ENCODE peak calls at places on chromosomes 13 and 19, in ten cellular contexts. One of them, this sample, is unnamed.

GRCh38 chr19:2081873-2082810 is 14.0 kb downstream of the MOB3A start:
- DNase-seq in A549: no peak
- DNase-seq in IMR-90: no peak
- DNase-seq in uterus: no peak
- DNase-seq in gastrocnemius medialis: no peak
- DNase-seq in H1: no peak
- DNase-seq in thyroid gland: no peak
- DNase-seq in GM12878: no peak
- DNase-seq in adrenal gland: no peak
- DNase-seq in ovary: no peak
- DNase-seq in this sample: no peak

GRCh38 chr19:16447015-16447384 is 24.8 kb downstream of the EPS15L1 start:
- DNase-seq in A549: no peak
- DNase-seq in IMR-90: peak
- DNase-seq in uterus: peak
- DNase-seq in gastrocnemius medialis: peak
- DNase-seq in H1: no peak
- DNase-seq in thyroid gland: peak
- DNase-seq in GM12878: peak
- DNase-seq in adrenal gland: peak
- DNase-seq in ovary: peak
- DNase-seq in this sample: peak

GRCh38 chr13:97855570-97855970 is 97.9 kb upstream of the IPO5 start:
- DNase-seq in A549: peak
- DNase-seq in IMR-90: peak
- DNase-seq in uterus: peak
- DNase-seq in gastrocnemius medialis: no peak
- DNase-seq in H1: no peak
- DNase-seq in thyroid gland: peak
- DNase-seq in GM12878: peak
- DNase-seq in adrenal gland: peak
- DNase-seq in ovary: no peak
- DNase-seq in this sample: peak

GRCh38 chr19:55241143-55241934 is 12.8 kb upstream of the TMEM86B start:
- DNase-seq in A549: no peak
- DNase-seq in IMR-90: no peak
- DNase-seq in uterus: no peak
- DNase-seq in gastrocnemius medialis: no peak
- DNase-seq in H1: no peak
- DNase-seq in thyroid gland: no peak
- DNase-seq in GM12878: no peak
- DNase-seq in adrenal gland: peak
- DNase-seq in ovary: no peak
- DNase-seq in this sample: peak

GRCh38 chr13:88622362-88622973 is 951.3 kb downstream of the SLITRK5 start:
- DNase-seq in A549: no peak
- DNase-seq in IMR-90: no peak
- DNase-seq in uterus: no peak
- DNase-seq in gastrocnemius medialis: no peak
- DNase-seq in H1: no peak
- DNase-seq in thyroid gland: no peak
- DNase-seq in GM12878: no peak
- DNase-seq in adrenal gland: no peak
- DNase-seq in ovary: no peak
- DNase-seq in this sample: no peak

GRCh38 chr19:13078897-13079541 is 23.6 kb downstream of the LYL1 start:
- DNase-seq in A549: no peak
- DNase-seq in IMR-90: no peak
- DNase-seq in uterus: peak
- DNase-seq in gastrocnemius medialis: peak
- DNase-seq in H1: no peak
- DNase-seq in thyroid gland: peak
- DNase-seq in GM12878: no peak
- DNase-seq in adrenal gland: no peak
- DNase-seq in ovary: peak
- DNase-seq in this sample: no peak

GRCh38 chr19:15297416-15298224 is 34.7 kb downstream of the BRD4 start:
- DNase-seq in A549: peak
- DNase-seq in IMR-90: peak
- DNase-seq in uterus: no peak
- DNase-seq in gastrocnemius medialis: no peak
- DNase-seq in H1: no peak
- DNase-seq in thyroid gland: no peak
- DNase-seq in GM12878: no peak
- DNase-seq in adrenal gland: peak
- DNase-seq in ovary: no peak
- DNase-seq in this sample: no peak

GRCh38 chr19:13029893-13030292 is 34.6 kb downstream of the NFIX start:
- DNase-seq in A549: no peak
- DNase-seq in IMR-90: no peak
- DNase-seq in uterus: no peak
- DNase-seq in gastrocnemius medialis: no peak
- DNase-seq in H1: peak
- DNase-seq in thyroid gland: no peak
- DNase-seq in GM12878: no peak
- DNase-seq in adrenal gland: no peak
- DNase-seq in ovary: no peak
- DNase-seq in this sample: no peak

GRCh38 chr19:29292146-29292545 is 79.2 kb upstream of the UQCRFS1 start:
- DNase-seq in A549: no peak
- DNase-seq in IMR-90: no peak
- DNase-seq in uterus: no peak
- DNase-seq in gastrocnemius medialis: no peak
- DNase-seq in H1: no peak
- DNase-seq in thyroid gland: no peak
- DNase-seq in GM12878: no peak
- DNase-seq in adrenal gland: no peak
- DNase-seq in ovary: no peak
- DNase-seq in this sample: no peak

GRCh38 chr13:35768126-35768525 is 291.6 kb upstream of the MAB21L1 start:
- DNase-seq in A549: no peak
- DNase-seq in IMR-90: no peak
- DNase-seq in uterus: no peak
- DNase-seq in gastrocnemius medialis: no peak
- DNase-seq in H1: no peak
- DNase-seq in thyroid gland: no peak
- DNase-seq in GM12878: no peak
- DNase-seq in adrenal gland: no peak
- DNase-seq in ovary: no peak
- DNase-seq in this sample: no peak

GRCh38 chr19:14515501-14516047 is 2.6 kb downstream of the DNAJB1 start:
- DNase-seq in A549: no peak
- DNase-seq in IMR-90: peak
- DNase-seq in uterus: no peak
- DNase-seq in gastrocnemius medialis: no peak
- DNase-seq in H1: no peak
- DNase-seq in thyroid gland: no peak
- DNase-seq in GM12878: no peak
- DNase-seq in adrenal gland: no peak
- DNase-seq in ovary: no peak
- DNase-seq in this sample: no peak

GRCh38 chr13:80000679-80001509 is 340.0 kb downstream of the SPRY2 start:
- DNase-seq in A549: no peak
- DNase-seq in IMR-90: no peak
- DNase-seq in uterus: no peak
- DNase-seq in gastrocnemius medialis: no peak
- DNase-seq in H1: no peak
- DNase-seq in thyroid gland: no peak
- DNase-seq in GM12878: no peak
- DNase-seq in adrenal gland: no peak
- DNase-seq in ovary: no peak
- DNase-seq in this sample: no peak

GRCh38 chr19:36113895-36114762 is 546 bp downstream of the POLR2I start:
- DNase-seq in A549: peak
- DNase-seq in IMR-90: peak
- DNase-seq in uterus: no peak
- DNase-seq in gastrocnemius medialis: no peak
- DNase-seq in H1: peak
- DNase-seq in thyroid gland: peak
- DNase-seq in GM12878: no peak
- DNase-seq in adrenal gland: peak
- DNase-seq in ovary: peak
- DNase-seq in this sample: no peak

GRCh38 chr19:58047672-58048071 is 11.4 kb upstream of the ZNF135 start:
- DNase-seq in A549: no peak
- DNase-seq in IMR-90: no peak
- DNase-seq in uterus: no peak
- DNase-seq in gastrocnemius medialis: no peak
- DNase-seq in H1: no peak
- DNase-seq in thyroid gland: no peak
- DNase-seq in GM12878: no peak
- DNase-seq in adrenal gland: no peak
- DNase-seq in ovary: no peak
- DNase-seq in this sample: no peak

GRCh38 chr19:31668916-31669315 is 319.7 kb upstream of the TSHZ3 start:
- DNase-seq in A549: no peak
- DNase-seq in IMR-90: peak
- DNase-seq in uterus: no peak
- DNase-seq in gastrocnemius medialis: no peak
- DNase-seq in H1: no peak
- DNase-seq in thyroid gland: no peak
- DNase-seq in GM12878: no peak
- DNase-seq in adrenal gland: no peak
- DNase-seq in ovary: no peak
- DNase-seq in this sample: no peak

GRCh38 chr19:799076-799881 is 2.0 kb downstream of the PTBP1 start:
- DNase-seq in A549: no peak
- DNase-seq in IMR-90: peak
- DNase-seq in uterus: no peak
- DNase-seq in gastrocnemius medialis: no peak
- DNase-seq in H1: peak
- DNase-seq in thyroid gland: peak
- DNase-seq in GM12878: no peak
- DNase-seq in adrenal gland: peak
- DNase-seq in ovary: peak
- DNase-seq in this sample: no peak
- TF ChIP-seq CTCF in A549: peak
- TF ChIP-seq CTCF in IMR-90: peak
- TF ChIP-seq CTCF in uterus: no peak
- TF ChIP-seq CTCF in gastrocnemius medialis: no peak
- TF ChIP-seq CTCF in H1: peak
- TF ChIP-seq CTCF in thyroid gland: peak
- TF ChIP-seq CTCF in GM12878: no peak
- TF ChIP-seq CTCF in adrenal gland: no peak
- TF ChIP-seq CTCF in ovary: no peak
- TF ChIP-seq CTCF in this sample: peak

GRCh38 chr19:4115050-4115817 is 8.7 kb downstream of the MAP2K2 start:
- DNase-seq in A549: no peak
- DNase-seq in IMR-90: no peak
- DNase-seq in uterus: no peak
- DNase-seq in gastrocnemius medialis: no peak
- DNase-seq in H1: no peak
- DNase-seq in thyroid gland: no peak
- DNase-seq in GM12878: peak
- DNase-seq in adrenal gland: peak
- DNase-seq in ovary: no peak
- DNase-seq in this sample: no peak
- TF ChIP-seq POLR2A in A549: no peak
- TF ChIP-seq POLR2A in IMR-90: no peak
- TF ChIP-seq POLR2A in uterus: no peak
- TF ChIP-seq POLR2A in gastrocnemius medialis: no peak
- TF ChIP-seq POLR2A in H1: no peak
- TF ChIP-seq POLR2A in thyroid gland: no peak
- TF ChIP-seq POLR2A in GM12878: no peak
- TF ChIP-seq POLR2A in adrenal gland: no peak
- TF ChIP-seq POLR2A in ovary: no peak
- TF ChIP-seq POLR2A in this sample: no peak

GRCh38 chr19:10767726-10768125 is 49.8 kb downstream of the DNM2 start:
- DNase-seq in A549: no peak
- DNase-seq in IMR-90: no peak
- DNase-seq in uterus: no peak
- DNase-seq in gastrocnemius medialis: no peak
- DNase-seq in H1: no peak
- DNase-seq in thyroid gland: no peak
- DNase-seq in GM12878: no peak
- DNase-seq in adrenal gland: no peak
- DNase-seq in ovary: no peak
- DNase-seq in this sample: no peak

GRCh38 chr19:10768936-10769335 is 51.1 kb downstream of the DNM2 start:
- DNase-seq in A549: no peak
- DNase-seq in IMR-90: no peak
- DNase-seq in uterus: no peak
- DNase-seq in gastrocnemius medialis: no peak
- DNase-seq in H1: no peak
- DNase-seq in thyroid gland: no peak
- DNase-seq in GM12878: no peak
- DNase-seq in adrenal gland: no peak
- DNase-seq in ovary: no peak
- DNase-seq in this sample: no peak

GRCh38 chr19:10768369-10768768 is 50.5 kb downstream of the DNM2 start:
- DNase-seq in A549: no peak
- DNase-seq in IMR-90: no peak
- DNase-seq in uterus: no peak
- DNase-seq in gastrocnemius medialis: no peak
- DNase-seq in H1: no peak
- DNase-seq in thyroid gland: no peak
- DNase-seq in GM12878: no peak
- DNase-seq in adrenal gland: no peak
- DNase-seq in ovary: no peak
- DNase-seq in this sample: no peak

GRCh38 chr19:10766681-10767201 is 48.9 kb downstream of the DNM2 start:
- DNase-seq in A549: no peak
- DNase-seq in IMR-90: peak
- DNase-seq in uterus: no peak
- DNase-seq in gastrocnemius medialis: no peak
- DNase-seq in H1: no peak
- DNase-seq in thyroid gland: peak
- DNase-seq in GM12878: no peak
- DNase-seq in adrenal gland: peak
- DNase-seq in ovary: no peak
- DNase-seq in this sample: no peak

GRCh38 chr19:10769533-10770491 is 51.9 kb downstream of the DNM2 start:
- DNase-seq in A549: peak
- DNase-seq in IMR-90: peak
- DNase-seq in uterus: peak
- DNase-seq in gastrocnemius medialis: peak
- DNase-seq in H1: no peak
- DNase-seq in thyroid gland: no peak
- DNase-seq in GM12878: no peak
- DNase-seq in adrenal gland: peak
- DNase-seq in ovary: peak
- DNase-seq in this sample: peak
- TF ChIP-seq CTCF in A549: peak
- TF ChIP-seq CTCF in IMR-90: peak
- TF ChIP-seq CTCF in uterus: peak
- TF ChIP-seq CTCF in gastrocnemius medialis: no peak
- TF ChIP-seq CTCF in H1: no peak
- TF ChIP-seq CTCF in thyroid gland: peak
- TF ChIP-seq CTCF in GM12878: peak
- TF ChIP-seq CTCF in adrenal gland: no peak
- TF ChIP-seq CTCF in ovary: no peak
- TF ChIP-seq CTCF in this sample: peak

DNA sequence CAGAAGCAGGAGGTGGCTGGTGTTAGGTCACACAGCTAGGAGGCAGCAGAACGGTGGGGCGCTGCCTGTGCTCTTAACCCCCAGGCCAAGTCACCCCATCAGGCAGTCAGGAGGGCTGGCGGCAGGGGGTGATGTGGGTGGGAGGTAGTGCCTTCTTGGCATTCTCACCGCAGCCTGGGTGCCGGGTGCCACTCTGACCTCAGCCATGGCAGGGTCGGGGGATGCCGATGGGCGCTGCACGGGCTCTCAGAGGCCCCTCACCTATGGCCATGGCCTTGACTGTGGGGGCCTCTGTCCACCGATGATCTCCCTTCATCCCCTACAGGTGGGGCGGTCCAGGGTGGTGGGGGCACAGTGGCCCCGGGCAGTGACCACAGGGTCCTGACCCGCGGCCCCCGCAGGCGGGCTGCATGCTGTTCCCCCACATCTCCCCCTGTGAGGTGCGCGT is 5.6 kb downstream of the PTOV1 start:
- DNase-seq in A549: no peak
- DNase-seq in IMR-90: no peak
- DNase-seq in uterus: no peak
- DNase-seq in gastrocnemius medialis: no peak
- DNase-seq in H1: no peak
- DNase-seq in thyroid gland: no peak
- DNase-seq in GM12878: no peak
- DNase-seq in adrenal gland: peak
- DNase-seq in ovary: no peak
- DNase-seq in this sample: peak
- TF ChIP-seq POLR2A in A549: peak
- TF ChIP-seq POLR2A in IMR-90: no peak
- TF ChIP-seq POLR2A in uterus: no peak
- TF ChIP-seq POLR2A in gastrocnemius medialis: no peak
- TF ChIP-seq POLR2A in H1: no peak
- TF ChIP-seq POLR2A in thyroid gland: no peak
- TF ChIP-seq POLR2A in GM12878: no peak
- TF ChIP-seq POLR2A in adrenal gland: no peak
- TF ChIP-seq POLR2A in ovary: no peak
- TF ChIP-seq POLR2A in this sample: no peak

This sample was measured in right lobe of liver.